ENCODE peak calls at places on chromosomes 11 and 22, in ten cellular contexts. H is natural killer cell treated with Interleukin-12 subunit alpha and Interleukin-12 subunit beta and Interleukin-15 and Interleukin-18, amount 100 ng/mL, for 72 hours; G is pancreas; O is foreskin keratinocyte; A is left ventricle myocardium superior; N is A549; Z is GM23338; L is left lung; Y is RWPE2; K is activated CD8-positive, alpha-beta memory T cell treated with anti-CD3 and anti-CD28 coated beads, Interleukin-2, amount 10 ng/mL, durations not matched to agents 7 days and 5 days. R is an unnamed sample.

GRCh38 chr11:73154178-73154577 is 12.1 kb upstream of the FCHSD2 start:
- ATAC-seq in G (no peak), Y (no peak), L (peak; percentile 54), K (peak; percentile 72), Z (no peak), N (no peak), A (no peak), O (no peak), H (peak; percentile 72), R (no peak)

GRCh38 chr11:11468919-11469318 is 115.9 kb upstream of the CSNK2A3 start:
- ATAC-seq in H (no peak), G (no peak), A (peak; percentile 30), N (no peak), Z (no peak), Y (no peak), L (no peak), K (no peak), O (no peak), R (no peak)

GRCh38 chr11:34988294-34989255 is 72.2 kb downstream of the PDHX start:
- ATAC-seq in N (no peak), H (no peak), Z (no peak), L (peak; percentile 54), A (no peak), K (no peak), G (peak; percentile 62), O (no peak), Y (no peak), R (peak; percentile 95)

GRCh38 chr22:35335468-35335867 is 35.8 kb downstream of the TOM1 start:
- ATAC-seq in H (no peak), A (no peak), Z (peak; percentile 37), K (no peak), L (no peak), G (no peak), Y (peak; percentile 9), O (no peak), N (peak; percentile 33), R (peak; percentile 30)

GRCh38 chr11:129331217-129331616 is 44.4 kb upstream of the BARX2 start:
- ATAC-seq in N (peak; percentile 44), L (peak; percentile 11), A (no peak), O (peak; percentile 71), G (peak; percentile 74), K (no peak), H (no peak), Y (no peak), Z (peak; percentile 30), R (peak; percentile 21)

GRCh38 chr11:34907934-34908593 is 8.1 kb downstream of the APIP start:
- ATAC-seq in L (no peak), G (no peak), H (no peak), Z (no peak), A (no peak), O (no peak), N (no peak), K (no peak), Y (no peak), R (peak; percentile 25)

GRCh38 chr11:18196532-18196931 is 23.9 kb downstream of the MRGPRX4 start:
- ATAC-seq in N (no peak), O (no peak), L (no peak), Y (no peak), A (no peak), Z (no peak), K (no peak), H (peak; percentile 57), G (no peak), R (no peak)

GRCh38 chr11:10725907-10726253 is 25.2 kb upstream of the CTR9 start:
- ATAC-seq in A (no peak), N (no peak), K (peak; percentile 45), H (no peak), O (no peak), Z (no peak), L (no peak), Y (no peak), G (no peak), R (no peak)

GRCh38 chr11:108213784-108214183 is 8.7 kb downstream of the NPAT start:
- ATAC-seq in H (no peak), L (no peak), K (no peak), Y (no peak), G (no peak), N (no peak), A (no peak), O (no peak), Z (no peak), R (no peak)

GRCh38 chr11:118527109-118527508 is at the start of gene TTC36:
- ATAC-seq in O (no peak), Z (peak; percentile 1), G (no peak), Y (no peak), H (no peak), N (no peak), L (no peak), K (no peak), A (no peak), R (no peak)

GRCh38 chr22:40484906-40485660 is 114.7 kb downstream of the SGSM3 start:
- ATAC-seq in A (peak; percentile 51), N (no peak), Z (no peak), G (no peak), O (no peak), K (no peak), L (no peak), H (no peak), Y (peak; percentile 5), R (peak; percentile 76)

R was measured in SK-N-SH treated with all-trans-retinoic acid at 6 μM for 48 hours.